ENCODE peak calls at places on chromosomes 12 and 14, in six cellular contexts. One of them, this sample, is unnamed.

GRCh38 chr12:76790564-76791552 is 26.9 kb downstream of the ZDHHC17 start:
- DNase-seq in NCI-H2081: peak; percentile 32
- DNase-seq in activated CD8-positive, alpha-beta memory T cell treated with anti-CD3 and anti-CD28 coated beads for 1 hour: no peak
- DNase-seq in nephron progenitor cell: no peak
- DNase-seq in pulmonary artery endothelial cell: no peak
- DNase-seq in GM12891: no peak
- DNase-seq in this sample: peak; percentile 25

GRCh38 chr14:44767646-44768173 is 194.0 kb downstream of the KLHL28 start:
- DNase-seq in NCI-H2081: no peak
- DNase-seq in nephron progenitor cell: peak; percentile 4
- DNase-seq in pulmonary artery endothelial cell: no peak
- DNase-seq in GM12891: no peak
- DNase-seq in activated CD8-positive, alpha-beta memory T cell treated with anti-CD3 and anti-CD28 coated beads for 1 hour: no peak
- DNase-seq in this sample: no peak

GRCh38 chr12:131860472-131861260 is 32.5 kb downstream of the MMP17 start:
- DNase-seq in nephron progenitor cell: no peak
- DNase-seq in GM12891: no peak
- DNase-seq in NCI-H2081: peak; percentile 74
- DNase-seq in activated CD8-positive, alpha-beta memory T cell treated with anti-CD3 and anti-CD28 coated beads for 1 hour: no peak
- DNase-seq in pulmonary artery endothelial cell: no peak
- DNase-seq in this sample: no peak

GRCh38 chr14:103737432-103738045 is 21.9 kb downstream of the ZFYVE21 start:
- DNase-seq in NCI-H2081: no peak
- DNase-seq in nephron progenitor cell: no peak
- DNase-seq in pulmonary artery endothelial cell: no peak
- DNase-seq in activated CD8-positive, alpha-beta memory T cell treated with anti-CD3 and anti-CD28 coated beads for 1 hour: no peak
- DNase-seq in GM12891: no peak
- DNase-seq in this sample: no peak

GRCh38 chr12:131765961-131766360 is 55.1 kb downstream of the SFSWAP start:
- DNase-seq in NCI-H2081: no peak
- DNase-seq in GM12891: no peak
- DNase-seq in nephron progenitor cell: no peak
- DNase-seq in pulmonary artery endothelial cell: no peak
- DNase-seq in activated CD8-positive, alpha-beta memory T cell treated with anti-CD3 and anti-CD28 coated beads for 1 hour: no peak
- DNase-seq in this sample: no peak

GRCh38 chr14:54040851-54041250 is 84.2 kb upstream of the BMP4 start:
- DNase-seq in activated CD8-positive, alpha-beta memory T cell treated with anti-CD3 and anti-CD28 coated beads for 1 hour: no peak
- DNase-seq in NCI-H2081: no peak
- DNase-seq in nephron progenitor cell: no peak
- DNase-seq in GM12891: no peak
- DNase-seq in pulmonary artery endothelial cell: no peak
- DNase-seq in this sample: no peak

GRCh38 chr14:55427439-55427838 is 13.0 kb downstream of the TBPL2 start:
- DNase-seq in nephron progenitor cell: no peak
- DNase-seq in pulmonary artery endothelial cell: no peak
- DNase-seq in activated CD8-positive, alpha-beta memory T cell treated with anti-CD3 and anti-CD28 coated beads for 1 hour: no peak
- DNase-seq in NCI-H2081: no peak
- DNase-seq in GM12891: no peak
- DNase-seq in this sample: no peak

GRCh38 chr14:77707355-77707723 is 484 bp downstream of the ALKBH1 start:
- DNase-seq in nephron progenitor cell: no peak
- DNase-seq in activated CD8-positive, alpha-beta memory T cell treated with anti-CD3 and anti-CD28 coated beads for 1 hour: no peak
- DNase-seq in GM12891: peak; percentile 13
- DNase-seq in pulmonary artery endothelial cell: no peak
- DNase-seq in NCI-H2081: peak; percentile 44
- DNase-seq in this sample: no peak

GRCh38 chr12:15599266-15600037 is 189.7 kb downstream of the EPS8 start:
- DNase-seq in activated CD8-positive, alpha-beta memory T cell treated with anti-CD3 and anti-CD28 coated beads for 1 hour: no peak
- DNase-seq in nephron progenitor cell: no peak
- DNase-seq in NCI-H2081: peak; percentile 4
- DNase-seq in pulmonary artery endothelial cell: peak; percentile 63
- DNase-seq in GM12891: no peak
- DNase-seq in this sample: no peak

GRCh38 chr12:63304844-63305243 is 153.8 kb upstream of the AVPR1A start:
- DNase-seq in nephron progenitor cell: no peak
- DNase-seq in NCI-H2081: no peak
- DNase-seq in GM12891: no peak
- DNase-seq in activated CD8-positive, alpha-beta memory T cell treated with anti-CD3 and anti-CD28 coated beads for 1 hour: no peak
- DNase-seq in pulmonary artery endothelial cell: no peak
- DNase-seq in this sample: no peak

GRCh38 chr12:112836736-112837628 is 45.4 kb downstream of the RPH3A start:
- DNase-seq in activated CD8-positive, alpha-beta memory T cell treated with anti-CD3 and anti-CD28 coated beads for 1 hour: no peak
- DNase-seq in nephron progenitor cell: no peak
- DNase-seq in NCI-H2081: no peak
- DNase-seq in pulmonary artery endothelial cell: no peak
- DNase-seq in GM12891: no peak
- DNase-seq in this sample: no peak

GRCh38 chr12:25495336-25496097 is 57.6 kb downstream of the LMNTD1 start:
- DNase-seq in nephron progenitor cell: no peak
- DNase-seq in NCI-H2081: no peak
- DNase-seq in GM12891: no peak
- DNase-seq in activated CD8-positive, alpha-beta memory T cell treated with anti-CD3 and anti-CD28 coated beads for 1 hour: no peak
- DNase-seq in pulmonary artery endothelial cell: no peak
- DNase-seq in this sample: no peak

GRCh38 chr12:10098762-10099161 is at the start of gene CLEC1A:
- DNase-seq in activated CD8-positive, alpha-beta memory T cell treated with anti-CD3 and anti-CD28 coated beads for 1 hour: no peak
- DNase-seq in nephron progenitor cell: peak; percentile 42
- DNase-seq in GM12891: no peak
- DNase-seq in pulmonary artery endothelial cell: no peak
- DNase-seq in NCI-H2081: no peak
- DNase-seq in this sample: no peak

GRCh38 chr12:55929306-55929791 is 1.6 kb upstream of the DGKA start:
- DNase-seq in NCI-H2081: no peak
- DNase-seq in nephron progenitor cell: no peak
- DNase-seq in GM12891: peak; percentile 76
- DNase-seq in activated CD8-positive, alpha-beta memory T cell treated with anti-CD3 and anti-CD28 coated beads for 1 hour: peak; percentile 52
- DNase-seq in pulmonary artery endothelial cell: no peak
- DNase-seq in this sample: no peak

GRCh38 chr12:80861636-80862378 is 75.9 kb downstream of the LIN7A start:
- DNase-seq in nephron progenitor cell: no peak
- DNase-seq in GM12891: no peak
- DNase-seq in activated CD8-positive, alpha-beta memory T cell treated with anti-CD3 and anti-CD28 coated beads for 1 hour: no peak
- DNase-seq in NCI-H2081: no peak
- DNase-seq in pulmonary artery endothelial cell: no peak
- DNase-seq in this sample: no peak

GRCh38 chr12:69898236-69898635 is 73.2 kb downstream of the MYRFL start:
- DNase-seq in nephron progenitor cell: no peak
- DNase-seq in GM12891: no peak
- DNase-seq in NCI-H2081: no peak
- DNase-seq in pulmonary artery endothelial cell: no peak
- DNase-seq in activated CD8-positive, alpha-beta memory T cell treated with anti-CD3 and anti-CD28 coated beads for 1 hour: no peak
- DNase-seq in this sample: no peak

GRCh38 chr12:123038966-123039365 is 58.5 kb downstream of the ARL6IP4 start:
- DNase-seq in activated CD8-positive, alpha-beta memory T cell treated with anti-CD3 and anti-CD28 coated beads for 1 hour: no peak
- DNase-seq in NCI-H2081: no peak
- DNase-seq in GM12891: no peak
- DNase-seq in nephron progenitor cell: no peak
- DNase-seq in pulmonary artery endothelial cell: no peak
- DNase-seq in this sample: no peak

GRCh38 chr12:1351926-1352325 is 242.5 kb downstream of the FBXL14 start:
- DNase-seq in NCI-H2081: no peak
- DNase-seq in pulmonary artery endothelial cell: no peak
- DNase-seq in nephron progenitor cell: no peak
- DNase-seq in activated CD8-positive, alpha-beta memory T cell treated with anti-CD3 and anti-CD28 coated beads for 1 hour: no peak
- DNase-seq in GM12891: no peak
- DNase-seq in this sample: no peak

GRCh38 chr12:6342140-6342889 is 439 bp upstream of the TNFRSF1A start:
- DNase-seq in nephron progenitor cell: no peak
- DNase-seq in NCI-H2081: no peak
- DNase-seq in pulmonary artery endothelial cell: no peak
- DNase-seq in activated CD8-positive, alpha-beta memory T cell treated with anti-CD3 and anti-CD28 coated beads for 1 hour: no peak
- DNase-seq in GM12891: no peak
- DNase-seq in this sample: no peak

GRCh38 chr12:20722142-20722541 is 27.0 kb downstream of the SLCO1C1 start:
- DNase-seq in NCI-H2081: peak; percentile 6
- DNase-seq in pulmonary artery endothelial cell: peak; percentile 17
- DNase-seq in activated CD8-positive, alpha-beta memory T cell treated with anti-CD3 and anti-CD28 coated beads for 1 hour: no peak
- DNase-seq in GM12891: no peak
- DNase-seq in nephron progenitor cell: no peak
- DNase-seq in this sample: no peak

GRCh38 chr14:31880935-31881334 is 196.2 kb upstream of the ARHGAP5 start:
- DNase-seq in nephron progenitor cell: no peak
- DNase-seq in GM12891: no peak
- DNase-seq in NCI-H2081: no peak
- DNase-seq in pulmonary artery endothelial cell: no peak
- DNase-seq in activated CD8-positive, alpha-beta memory T cell treated with anti-CD3 and anti-CD28 coated beads for 1 hour: no peak
- DNase-seq in this sample: no peak

GRCh38 chr12:44750468-44750867 is 125.6 kb downstream of the NELL2 start:
- DNase-seq in NCI-H2081: peak; percentile 7
- DNase-seq in GM12891: no peak
- DNase-seq in pulmonary artery endothelial cell: no peak
- DNase-seq in activated CD8-positive, alpha-beta memory T cell treated with anti-CD3 and anti-CD28 coated beads for 1 hour: no peak
- DNase-seq in nephron progenitor cell: no peak
- DNase-seq in this sample: no peak

GRCh38 chr14:53772936-53773335 is 183.7 kb downstream of the BMP4 start:
- DNase-seq in NCI-H2081: no peak
- DNase-seq in GM12891: no peak
- DNase-seq in activated CD8-positive, alpha-beta memory T cell treated with anti-CD3 and anti-CD28 coated beads for 1 hour: no peak
- DNase-seq in nephron progenitor cell: no peak
- DNase-seq in pulmonary artery endothelial cell: no peak
- DNase-seq in this sample: no peak

GRCh38 chr14:50929506-50929905 is 14.8 kb downstream of the PYGL start:
- DNase-seq in NCI-H2081: no peak
- DNase-seq in nephron progenitor cell: no peak
- DNase-seq in pulmonary artery endothelial cell: no peak
- DNase-seq in activated CD8-positive, alpha-beta memory T cell treated with anti-CD3 and anti-CD28 coated beads for 1 hour: no peak
- DNase-seq in GM12891: no peak
- DNase-seq in this sample: no peak

GRCh38 chr14:67618617-67619063 is 1.1 kb upstream of the ARG2 start:
- DNase-seq in nephron progenitor cell: peak; percentile 18
- DNase-seq in GM12891: peak; percentile 34
- DNase-seq in pulmonary artery endothelial cell: peak; percentile 61
- DNase-seq in NCI-H2081: peak; percentile 61
- DNase-seq in activated CD8-positive, alpha-beta memory T cell treated with anti-CD3 and anti-CD28 coated beads for 1 hour: no peak
- DNase-seq in this sample: no peak

GRCh38 chr14:98704441-98704840 is 567.6 kb downstream of the BCL11B start:
- DNase-seq in nephron progenitor cell: no peak
- DNase-seq in NCI-H2081: no peak
- DNase-seq in activated CD8-positive, alpha-beta memory T cell treated with anti-CD3 and anti-CD28 coated beads for 1 hour: peak; percentile 3
- DNase-seq in pulmonary artery endothelial cell: no peak
- DNase-seq in GM12891: no peak
- DNase-seq in this sample: no peak

GRCh38 chr14:35213869-35214387 is 78.3 kb upstream of the PSMA6 start:
- DNase-seq in nephron progenitor cell: no peak
- DNase-seq in GM12891: no peak
- DNase-seq in NCI-H2081: peak; percentile 10
- DNase-seq in pulmonary artery endothelial cell: no peak
- DNase-seq in activated CD8-positive, alpha-beta memory T cell treated with anti-CD3 and anti-CD28 coated beads for 1 hour: no peak
- DNase-seq in this sample: no peak

GRCh38 chr14:87833026-87833425 is 160.0 kb downstream of the GALC start:
- DNase-seq in NCI-H2081: no peak
- DNase-seq in pulmonary artery endothelial cell: no peak
- DNase-seq in GM12891: no peak
- DNase-seq in activated CD8-positive, alpha-beta memory T cell treated with anti-CD3 and anti-CD28 coated beads for 1 hour: no peak
- DNase-seq in nephron progenitor cell: no peak
- DNase-seq in this sample: no peak

GRCh38 chr12:92898755-92899154 is 30.3 kb downstream of the EEA1 start:
- DNase-seq in activated CD8-positive, alpha-beta memory T cell treated with anti-CD3 and anti-CD28 coated beads for 1 hour: no peak
- DNase-seq in nephron progenitor cell: no peak
- DNase-seq in GM12891: no peak
- DNase-seq in pulmonary artery endothelial cell: no peak
- DNase-seq in NCI-H2081: no peak
- DNase-seq in this sample: no peak

GRCh38 chr14:76203086-76204001 is 51.6 kb downstream of the GPATCH2L start:
- DNase-seq in GM12891: no peak
- DNase-seq in NCI-H2081: no peak
- DNase-seq in pulmonary artery endothelial cell: peak; percentile 20
- DNase-seq in activated CD8-positive, alpha-beta memory T cell treated with anti-CD3 and anti-CD28 coated beads for 1 hour: no peak
- DNase-seq in nephron progenitor cell: no peak
- DNase-seq in this sample: no peak

GRCh38 chr12:91127751-91128150 is 16.5 kb upstream of the LUM start:
- DNase-seq in NCI-H2081: no peak
- DNase-seq in nephron progenitor cell: no peak
- DNase-seq in GM12891: no peak
- DNase-seq in activated CD8-positive, alpha-beta memory T cell treated with anti-CD3 and anti-CD28 coated beads for 1 hour: no peak
- DNase-seq in pulmonary artery endothelial cell: no peak
- DNase-seq in this sample: no peak

GRCh38 chr12:130350715-130351114 is 13.0 kb downstream of the PIWIL1 start:
- DNase-seq in GM12891: no peak
- DNase-seq in activated CD8-positive, alpha-beta memory T cell treated with anti-CD3 and anti-CD28 coated beads for 1 hour: no peak
- DNase-seq in NCI-H2081: no peak
- DNase-seq in nephron progenitor cell: no peak
- DNase-seq in pulmonary artery endothelial cell: no peak
- DNase-seq in this sample: no peak

GRCh38 chr14:102819790-102820330 is 42.6 kb downstream of the TRAF3 start:
- DNase-seq in GM12891: no peak
- DNase-seq in activated CD8-positive, alpha-beta memory T cell treated with anti-CD3 and anti-CD28 coated beads for 1 hour: no peak
- DNase-seq in NCI-H2081: no peak
- DNase-seq in pulmonary artery endothelial cell: no peak
- DNase-seq in nephron progenitor cell: no peak
- DNase-seq in this sample: no peak

GRCh38 chr14:78152246-78153068 is 17.7 kb upstream of the NRXN3 start:
- DNase-seq in nephron progenitor cell: no peak
- DNase-seq in GM12891: no peak
- DNase-seq in activated CD8-positive, alpha-beta memory T cell treated with anti-CD3 and anti-CD28 coated beads for 1 hour: no peak
- DNase-seq in pulmonary artery endothelial cell: no peak
- DNase-seq in NCI-H2081: peak; percentile 99
- DNase-seq in this sample: peak; percentile 96

GRCh38 chr12:10618338-10618987 is 5.1 kb upstream of the MAGOHB start:
- DNase-seq in GM12891: no peak
- DNase-seq in activated CD8-positive, alpha-beta memory T cell treated with anti-CD3 and anti-CD28 coated beads for 1 hour: no peak
- DNase-seq in pulmonary artery endothelial cell: no peak
- DNase-seq in nephron progenitor cell: no peak
- DNase-seq in NCI-H2081: no peak
- DNase-seq in this sample: no peak

GRCh38 chr12:96986883-96987523 is 79.9 kb downstream of the NEDD1 start:
- DNase-seq in pulmonary artery endothelial cell: no peak
- DNase-seq in GM12891: no peak
- DNase-seq in nephron progenitor cell: peak; percentile 33
- DNase-seq in NCI-H2081: peak; percentile 77
- DNase-seq in activated CD8-positive, alpha-beta memory T cell treated with anti-CD3 and anti-CD28 coated beads for 1 hour: no peak
- DNase-seq in this sample: peak; percentile 90

GRCh38 chr12:58893421-58893986 is 26.8 kb downstream of the LRIG3 start:
- DNase-seq in pulmonary artery endothelial cell: no peak
- DNase-seq in nephron progenitor cell: no peak
- DNase-seq in GM12891: no peak
- DNase-seq in NCI-H2081: no peak
- DNase-seq in activated CD8-positive, alpha-beta memory T cell treated with anti-CD3 and anti-CD28 coated beads for 1 hour: no peak
- DNase-seq in this sample: no peak

This sample was measured in NCI-H1417 treated with DMSO at 0.1 percent for 48 hours.